ENCODE peak calls at places on chromosomes 11 and 22, in seven cellular contexts. Y is sigmoid colon, Q is K562, X is GM12878, K is stomach, O is transverse colon, S is A549. R is an unnamed sample.

GRCh38 chr11:2138436-2139117 is 612 bp downstream of the IGF2 start:
- DNase-seq in Y (no peak), Q (no peak), X (no peak), K (no peak), O (no peak), S (no peak), R (no peak)

GRCh38 chr11:75291741-75292140 is 51.2 kb downstream of the TPBGL start:
- DNase-seq in Y (no peak), Q (no peak), X (no peak), K (no peak), O (no peak), S (no peak), R (no peak)

GRCh38 chr11:120457996-120458395 is 53.6 kb upstream of the GRIK4 start:
- DNase-seq in Y (no peak), Q (no peak), X (no peak), K (no peak), O (no peak), S (no peak), R (no peak)

GRCh38 chr11:70226967-70227366 is 23.9 kb downstream of the FADD start:
- DNase-seq in Y (no peak), Q (peak), X (no peak), K (no peak), O (no peak), S (no peak), R (no peak)

GRCh38 chr11:114125959-114126358 is 66.4 kb downstream of the ZBTB16 start:
- DNase-seq in Y (peak), Q (no peak), X (no peak), K (no peak), O (no peak), S (no peak), R (no peak)

GRCh38 chr22:36332623-36333331 is 55.0 kb downstream of the MYH9 start:
- DNase-seq in Y (no peak), Q (peak), X (peak), K (peak), O (peak), S (no peak), R (no peak)

GRCh38 chr22:32574957-32575893 is 100.6 kb downstream of the FBXO7 start:
- DNase-seq in Y (no peak), Q (no peak), X (no peak), K (no peak), O (no peak), S (no peak), R (peak)

GRCh38 chr11:19200410-19201201 is 1.2 kb downstream of the CSRP3 start:
- DNase-seq in Y (no peak), Q (no peak), X (no peak), K (peak), O (peak), S (no peak), R (no peak)

GRCh38 chr11:74417379-74417804 is 19.2 kb upstream of the PGM2L1 start:
- DNase-seq in Y (no peak), Q (no peak), X (no peak), K (no peak), O (no peak), S (no peak), R (no peak)

GRCh38 chr22:37259540-37260029 is 15.5 kb upstream of the RAC2 start:
- DNase-seq in Y (no peak), Q (peak), X (no peak), K (no peak), O (no peak), S (peak), R (no peak)

GRCh38 chr22:27546157-27546556 is 255.4 kb downstream of the MN1 start:
- DNase-seq in Y (no peak), Q (no peak), X (no peak), K (no peak), O (no peak), S (no peak), R (no peak)

GRCh38 chr22:50599816-50600454 is 658 bp upstream of the MAPK8IP2 start:
- DNase-seq in Y (peak), Q (peak), X (no peak), K (peak), O (peak), S (no peak), R (no peak)

GRCh38 chr11:84558085-84558905 is 1068.8 kb downstream of the DLG2 start:
- DNase-seq in Y (no peak), Q (peak), X (no peak), K (peak), O (peak), S (peak), R (no peak)

GRCh38 chr11:100830295-100830694 is 143.2 kb downstream of the ARHGAP42 start:
- DNase-seq in Y (no peak), Q (no peak), X (no peak), K (peak), O (no peak), S (no peak), R (no peak)

GRCh38 chr11:87832216-87832615 is 343.0 kb downstream of the RAB38 start:
- DNase-seq in Y (no peak), Q (no peak), X (no peak), K (no peak), O (no peak), S (no peak), R (no peak)

GRCh38 chr22:50711446-50712340 is 26.3 kb upstream of the ACR start:
- DNase-seq in Y (no peak), Q (no peak), X (no peak), K (no peak), O (no peak), S (no peak), R (no peak)

GRCh38 chr11:70470127-70470526 is 71.8 kb downstream of the CTTN start:
- DNase-seq in Y (peak), Q (peak), X (peak), K (peak), O (no peak), S (no peak), R (no peak)

GRCh38 chr11:3186166-3186953 is 21.2 kb upstream of the OSBPL5 start:
- DNase-seq in Y (no peak), Q (no peak), X (no peak), K (no peak), O (peak), S (no peak), R (no peak)

GRCh38 chr11:12640926-12641849 is 33.0 kb upstream of the TEAD1 start:
- DNase-seq in Y (no peak), Q (no peak), X (no peak), K (no peak), O (no peak), S (no peak), R (no peak)

GRCh38 chr11:33542921-33543320 is 157.7 kb downstream of the C11orf91 start:
- DNase-seq in Y (no peak), Q (peak), X (no peak), K (peak), O (peak), S (peak), R (no peak)

GRCh38 chr11:110295487-110296225 is 758 bp downstream of the RDX start:
- DNase-seq in Y (peak), Q (peak), X (peak), K (peak), O (peak), S (no peak), R (peak)

GRCh38 chr11:65383778-65384177 is 1.3 kb upstream of the SLC25A45 start:
- DNase-seq in Y (no peak), Q (no peak), X (no peak), K (no peak), O (no peak), S (no peak), R (no peak)

GRCh38 chr11:86608251-86608799 is 64.1 kb downstream of the ME3 start:
- DNase-seq in Y (peak), Q (peak), X (peak), K (peak), O (peak), S (peak), R (no peak)

GRCh38 chr22:35752172-35752832 is 34.6 kb downstream of the APOL5 start:
- DNase-seq in Y (no peak), Q (no peak), X (peak), K (no peak), O (no peak), S (no peak), R (no peak)

GRCh38 chr11:32722255-32722654 is 72.2 kb downstream of the CCDC73 start:
- DNase-seq in Y (no peak), Q (no peak), X (no peak), K (no peak), O (no peak), S (no peak), R (no peak)

GRCh38 chr22:44369916-44370804 is 57.4 kb upstream of the SHISAL1 start:
- DNase-seq in Y (peak), Q (no peak), X (no peak), K (no peak), O (no peak), S (no peak), R (no peak)

GRCh38 chr22:41479671-41480396 is 10.9 kb downstream of the ACO2 start:
- DNase-seq in Y (no peak), Q (no peak), X (no peak), K (no peak), O (no peak), S (no peak), R (no peak)
- TF ChIP-seq EP300 in Y (no peak), Q (no peak), X (no peak), K (no peak), O (no peak), S (no peak), R (no peak)

DNA sequence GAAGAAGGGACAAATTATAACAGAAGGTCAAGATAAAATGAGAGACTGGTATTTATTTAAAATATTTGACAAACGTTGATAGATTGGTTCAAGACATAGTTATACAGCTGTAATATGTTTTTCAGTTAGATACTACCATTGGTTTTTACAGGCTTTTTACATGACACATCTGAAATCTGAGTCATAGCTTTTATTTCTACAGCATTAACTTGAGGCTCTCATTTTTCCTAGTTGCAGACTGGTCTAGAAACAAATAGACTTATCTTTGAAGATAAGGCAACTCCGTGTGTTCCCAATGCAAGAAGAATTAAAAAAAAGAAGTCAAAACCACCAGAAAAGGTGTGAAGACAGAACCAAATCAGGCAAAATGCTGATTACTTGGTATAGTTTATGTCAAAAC is 31.3 kb downstream of the CEP57 start:
- DNase-seq in Y (no peak), Q (no peak), X (no peak), K (no peak), O (no peak), S (no peak), R (no peak)
- TF ChIP-seq EP300 in Y (no peak), Q (no peak), X (no peak), K (no peak), O (no peak), S (no peak), R (no peak)

DNA sequence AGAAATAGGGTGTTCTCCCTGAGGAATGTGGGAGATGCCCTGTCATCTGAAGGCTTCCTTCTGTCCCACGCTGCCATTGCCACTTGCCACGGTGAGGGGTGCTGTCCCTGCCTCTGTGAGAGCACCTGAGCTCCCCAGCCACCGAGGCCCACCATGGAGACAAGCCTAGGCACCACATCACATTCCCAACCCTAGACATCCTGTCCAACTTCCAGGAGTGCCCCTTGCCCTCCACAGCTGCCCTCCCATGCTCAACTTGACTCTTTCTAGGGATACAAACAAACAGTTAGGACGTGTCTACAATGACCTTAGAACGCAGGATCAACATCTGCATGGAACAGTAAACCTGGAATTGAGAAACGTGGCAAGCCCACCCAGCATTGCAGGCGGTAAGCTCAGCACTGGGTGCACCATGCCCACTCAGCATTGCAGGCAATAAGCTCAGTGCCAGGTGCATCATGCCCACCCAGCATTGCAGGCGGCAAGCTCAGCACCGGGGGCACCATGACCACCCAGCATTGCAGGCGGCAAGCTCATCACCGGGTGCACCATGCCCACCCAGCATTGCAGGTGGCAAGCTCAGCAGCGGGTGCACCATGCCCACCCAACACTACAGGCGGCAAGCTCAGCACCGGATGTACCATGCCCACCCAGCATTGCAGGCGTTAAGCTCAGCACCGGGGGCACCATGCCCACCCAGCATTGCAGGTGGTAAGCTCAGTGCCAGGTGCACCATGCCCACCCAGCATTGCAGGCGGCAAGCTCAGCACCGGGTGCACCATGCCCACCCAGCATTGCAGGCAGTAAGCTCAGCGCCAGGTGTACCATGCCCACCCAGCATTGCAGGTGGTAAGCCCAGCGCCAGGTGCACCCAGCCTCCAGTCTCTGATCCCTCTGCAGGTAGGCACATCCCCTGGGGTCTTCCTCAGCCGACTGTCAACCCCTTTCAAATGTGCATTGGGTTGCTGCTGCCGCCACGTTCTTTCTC is 1463.9 kb downstream of the TBC1D22A start:
- DNase-seq in Y (no peak), Q (no peak), X (no peak), K (no peak), O (no peak), S (no peak), R (no peak)
- TF ChIP-seq EP300 in Y (no peak), Q (no peak), X (no peak), K (no peak), O (no peak), S (no peak), R (no peak)

DNA sequence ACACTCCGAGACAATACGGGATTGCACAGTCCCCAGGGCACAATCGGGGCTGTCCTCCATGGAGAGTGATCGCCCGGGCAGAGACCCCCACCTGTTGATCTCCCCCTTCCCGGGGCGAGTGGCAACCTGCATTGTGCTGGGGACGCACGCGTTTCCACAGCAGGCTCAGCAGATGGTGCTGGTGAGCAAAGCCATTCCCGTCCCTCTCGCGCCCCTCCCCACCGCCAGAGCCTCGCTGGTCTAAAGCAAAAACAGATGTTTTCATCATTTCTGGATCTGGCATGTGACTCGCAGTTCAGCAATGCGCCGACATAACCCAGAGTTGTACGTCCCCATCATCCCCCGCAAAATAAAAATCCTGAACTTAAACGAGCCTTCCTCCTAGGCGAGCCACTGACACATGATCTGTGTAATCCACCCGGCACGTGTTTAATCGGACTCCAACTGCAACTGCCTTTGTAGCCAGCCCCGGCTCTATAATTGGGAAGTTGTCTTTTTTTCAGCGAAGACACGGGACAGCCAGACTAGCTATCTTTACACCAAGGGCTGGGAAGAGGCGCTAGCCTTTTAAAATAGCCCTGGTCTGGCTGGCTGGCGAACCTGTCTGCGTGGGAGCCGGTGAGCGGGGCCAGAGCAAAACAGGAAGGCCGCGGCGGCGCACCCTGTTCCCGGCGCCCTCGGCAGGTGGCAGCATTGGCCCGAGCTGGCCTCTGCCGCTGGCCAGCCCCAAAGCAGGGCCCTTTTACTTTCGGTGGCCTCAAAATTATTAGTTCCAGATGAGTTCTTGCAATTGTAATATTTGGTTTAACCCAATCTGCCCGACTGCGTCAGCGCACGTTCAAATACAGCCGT is 202.9 kb upstream of the SORL1-AS1 start:
- DNase-seq in Y (peak), Q (peak), X (peak), K (peak), O (peak), S (peak), R (peak)
- TF ChIP-seq EP300 in Y (no peak), Q (no peak), X (no peak), K (no peak), O (no peak), S (no peak), R (no peak)

GRCh38 chr11:72766152-72766902 is 14.1 kb upstream of the ARAP1 start:
- DNase-seq in Y (no peak), Q (no peak), X (no peak), K (no peak), O (no peak), S (no peak), R (no peak)
- TF ChIP-seq EP300 in Y (no peak), Q (no peak), X (no peak), K (no peak), O (no peak), S (no peak), R (no peak)

GRCh38 chr11:130653838-130654601 is 205.6 kb downstream of the ADAMTS15 start:
- DNase-seq in Y (peak), Q (no peak), X (no peak), K (peak), O (peak), S (no peak), R (peak)

GRCh38 chr11:130651266-130651855 is 202.9 kb downstream of the ADAMTS15 start:
- DNase-seq in Y (no peak), Q (no peak), X (no peak), K (no peak), O (no peak), S (no peak), R (no peak)

GRCh38 chr11:130655308-130655707 is 206.9 kb downstream of the ADAMTS15 start:
- DNase-seq in Y (no peak), Q (no peak), X (no peak), K (no peak), O (no peak), S (no peak), R (no peak)

GRCh38 chr11:130650456-130651068 is 202.1 kb downstream of the ADAMTS15 start:
- DNase-seq in Y (no peak), Q (no peak), X (no peak), K (no peak), O (no peak), S (no peak), R (no peak)

DNA sequence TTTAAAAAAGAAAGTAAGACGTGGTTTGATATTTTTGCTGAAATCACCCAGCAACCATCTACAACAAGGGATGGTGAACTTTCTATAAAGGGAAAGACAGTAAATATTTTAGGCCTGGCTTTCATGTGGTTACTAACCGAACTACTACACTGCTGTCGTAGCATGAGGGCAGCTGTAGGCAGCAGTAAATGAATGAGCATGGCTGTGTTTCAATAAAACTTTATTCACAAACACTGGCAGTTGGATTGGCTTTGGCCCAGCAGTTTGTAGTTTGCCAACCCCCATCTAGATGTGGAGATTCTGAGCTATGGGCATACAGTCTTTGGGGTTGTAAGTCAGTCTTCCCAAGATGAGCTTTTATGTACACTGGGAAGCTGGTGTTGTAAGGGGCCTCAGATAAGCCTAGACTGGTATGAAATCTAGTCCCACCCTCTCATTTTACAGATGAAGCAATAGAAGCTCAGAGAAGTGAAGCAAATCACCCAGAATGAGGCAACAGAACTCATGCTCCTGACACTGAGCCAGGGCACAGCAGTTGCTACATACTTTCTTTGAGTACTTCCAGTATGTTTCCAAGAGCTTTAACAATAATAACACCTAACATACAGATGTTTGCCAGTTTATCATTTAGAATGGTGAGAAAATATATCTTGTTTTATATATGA is 204.4 kb downstream of the ADAMTS15 start:
- DNase-seq in Y (peak), Q (no peak), X (no peak), K (peak), O (peak), S (no peak), R (peak)
- TF ChIP-seq EP300 in Y (peak), Q (no peak), X (no peak), K (no peak), O (peak), S (no peak), R (no peak)

GRCh38 chr11:60776167-60776566 is 9.0 kb upstream of the MS4A10 start:
- DNase-seq in Y (no peak), Q (no peak), X (no peak), K (no peak), O (no peak), S (no peak), R (no peak)

GRCh38 chr11:60777106-60777505 is 8.0 kb upstream of the MS4A10 start:
- DNase-seq in Y (no peak), Q (no peak), X (no peak), K (no peak), O (no peak), S (no peak), R (no peak)

GRCh38 chr11:60777572-60777971 is 7.6 kb upstream of the MS4A10 start:
- DNase-seq in Y (no peak), Q (no peak), X (no peak), K (no peak), O (no peak), S (peak), R (no peak)

GRCh38 chr11:60774726-60775125 is 10.4 kb upstream of the MS4A10 start:
- DNase-seq in Y (no peak), Q (no peak), X (no peak), K (no peak), O (no peak), S (no peak), R (no peak)

DNA sequence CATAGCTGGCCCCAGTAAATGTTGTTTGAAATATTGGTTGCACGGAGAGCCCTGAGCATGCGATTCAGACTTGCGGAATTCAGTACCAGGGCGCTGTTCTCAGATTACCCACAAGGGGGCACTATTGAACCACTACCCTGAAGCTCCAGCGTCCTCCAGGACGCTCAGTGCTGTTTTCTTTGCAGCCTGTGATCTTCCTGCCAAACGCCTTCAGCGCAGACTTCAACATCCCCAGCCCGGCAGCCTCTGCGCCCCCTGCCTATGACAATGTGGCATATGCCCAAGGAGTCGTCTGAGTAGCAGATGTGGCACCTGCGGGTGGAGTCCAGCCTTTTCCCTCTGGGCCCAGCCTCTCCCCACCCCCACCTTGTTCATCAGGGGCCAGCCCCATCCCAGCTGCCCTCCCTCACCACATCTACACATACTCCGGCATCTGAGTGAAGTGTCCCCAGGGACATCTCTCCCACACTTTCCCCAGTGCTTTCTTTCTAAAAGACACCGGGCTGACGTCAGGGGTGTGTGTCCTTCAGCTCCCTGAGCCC is 9.6 kb upstream of the MS4A10 start:
- DNase-seq in Y (peak), Q (peak), X (peak), K (peak), O (peak), S (peak), R (peak)
- TF ChIP-seq EP300 in Y (no peak), Q (no peak), X (no peak), K (no peak), O (no peak), S (no peak), R (no peak)

R was measured in suprapubic skin.